ENCODE peak calls at places on chromosomes 5 and 9, in six cellular contexts. M is Calu3, S is mucosa of descending colon, B is GM04504, T is LHCN-M2, A is DMS153. E is an unnamed sample.

GRCh38 chr9:108163321-108164005 is 673.9 kb upstream of the KLF4 start:
- DNase-seq in A (no peak), S (no peak), B (no peak), T (peak; percentile 60), M (no peak), E (no peak)

GRCh38 chr5:140966293-140967225 is at the start of gene PCDHAC2:
- DNase-seq in B (no peak), A (peak; percentile 44), T (peak; percentile 5), S (no peak), M (peak; percentile 86), E (no peak)

GRCh38 chr5:33649801-33650482 is 209.2 kb downstream of the TARS1 start:
- DNase-seq in B (peak; percentile 48), T (peak; percentile 59), M (no peak), S (no peak), A (no peak), E (no peak)

GRCh38 chr5:159198063-159199036 is 11.0 kb downstream of the RNF145 start:
- DNase-seq in B (no peak), A (no peak), T (no peak), S (no peak), M (no peak), E (no peak)

GRCh38 chr5:180609817-180610550 is 18.7 kb upstream of the SCGB3A1 start:
- DNase-seq in A (no peak), B (no peak), S (no peak), M (no peak), T (no peak), E (no peak)

GRCh38 chr5:31133488-31133887 is 60.0 kb upstream of the CDH6 start:
- DNase-seq in A (no peak), T (no peak), M (peak; percentile 5), B (peak; percentile 10), S (no peak), E (no peak)

GRCh38 chr9:93909242-93909616 is 45.9 kb downstream of the BARX1 start:
- DNase-seq in A (no peak), T (no peak), M (no peak), S (no peak), B (no peak), E (no peak)

GRCh38 chr9:33719581-33720374 is 75.6 kb upstream of the PRSS3 start:
- DNase-seq in M (peak; percentile 63), A (no peak), T (no peak), S (peak; percentile 32), B (no peak), E (no peak)

GRCh38 chr9:99023831-99024230 is 80.1 kb downstream of the COL15A1 start:
- DNase-seq in B (no peak), A (peak; percentile 74), S (no peak), T (peak; percentile 70), M (no peak), E (peak; percentile 76)

E was measured in right atrium auricular region.